ENCODE peak calls at places on chromosomes 7 and 10, in four cellular contexts. D, I, M and O are unnamed samples.

GRCh38 chr7:24407965-24408364 is 124.0 kb downstream of the NPY start:
- DNase-seq in D (no peak), I (no peak), M (no peak), O (no peak)

GRCh38 chr10:32077896-32078295 is 21.7 kb upstream of the KIF5B start:
- DNase-seq in D (peak; percentile 21), M (no peak), I (no peak), O (no peak)

GRCh38 chr7:140639366-140640053 is 1.1 kb downstream of the DENND2A start:
- DNase-seq in D (no peak), I (no peak), M (no peak), O (no peak)

GRCh38 chr7:106284516-106285050 is at the start of gene NAMPT:
- DNase-seq in D (no peak), I (peak; percentile 79), M (no peak), O (peak; percentile 23)

GRCh38 chr10:93261961-93262610 is 188.4 kb downstream of the CYP26A1 start:
- DNase-seq in D (no peak), M (no peak), I (no peak), O (peak; percentile 21)

GRCh38 chr7:23467731-23468720 is 2.3 kb downstream of the IGF2BP3 start:
- DNase-seq in M (no peak), I (peak; percentile 77), D (peak; percentile 56), O (peak; percentile 59)

GRCh38 chr10:119031496-119032059 is 2.1 kb downstream of the NANOS1 start:
- DNase-seq in M (no peak), I (no peak), D (no peak), O (no peak)

GRCh38 chr10:95234951-95235350 is 40.9 kb downstream of the ACSM6 start:
- DNase-seq in M (no peak), I (no peak), D (no peak), O (no peak)

GRCh38 chr7:36117201-36117840 is 35.7 kb upstream of the EEPD1 start:
- DNase-seq in M (no peak), I (no peak), D (no peak), O (no peak)

GRCh38 chr7:44107961-44108767 is 4.0 kb downstream of the AEBP1 start:
- DNase-seq in M (no peak), D (no peak), I (no peak), O (no peak)

GRCh38 chr7:76267107-76267834 is 35.2 kb upstream of the HSPB1 start:
- DNase-seq in M (no peak), I (no peak), D (no peak), O (no peak)

GRCh38 chr10:113326160-113327111 is 226.4 kb upstream of the HABP2 start:
- DNase-seq in I (peak; percentile 48), M (peak; percentile 42), D (peak; percentile 29), O (peak; percentile 42)

GRCh38 chr7:1240917-1241509 is 8.3 kb downstream of the UNCX start:
- DNase-seq in M (no peak), I (no peak), D (no peak), O (no peak)

GRCh38 chr7:118826237-118826636 is 601.7 kb downstream of the ANKRD7 start:
- DNase-seq in D (no peak), M (no peak), I (no peak), O (no peak)

GRCh38 chr10:80205478-80206276 is at the start of gene ANXA11:
- DNase-seq in M (peak; percentile 27), D (peak; percentile 72), I (peak; percentile 91), O (peak; percentile 62)

GRCh38 chr7:40133561-40134427 is 628 bp downstream of the MPLKIP start:
- DNase-seq in D (peak; percentile 8), M (no peak), I (no peak), O (no peak)

GRCh38 chr7:50346548-50347497 is 42.3 kb downstream of the IKZF1 start:
- DNase-seq in D (no peak), I (peak; percentile 37), M (no peak), O (no peak)

GRCh38 chr7:82087099-82087498 is 317.3 kb upstream of the HGF start:
- DNase-seq in M (no peak), I (no peak), D (no peak), O (no peak)

GRCh38 chr7:1425292-1426136 is 33.8 kb downstream of the MICALL2 start:
- DNase-seq in I (peak; percentile 54), M (no peak), D (peak; percentile 39), O (no peak)

GRCh38 chr7:40571796-40572195 is 437.0 kb downstream of the SUGCT start:
- DNase-seq in I (no peak), D (no peak), M (no peak), O (no peak)

GRCh38 chr10:3412646-3413045 is 240.1 kb upstream of the PITRM1 start:
- DNase-seq in D (no peak), I (no peak), M (no peak), O (no peak)

GRCh38 chr7:33764752-33765451 is 140.4 kb upstream of the BMPER start:
- DNase-seq in I (no peak), D (peak; percentile 46), M (no peak), O (peak; percentile 94)

GRCh38 chr7:34275629-34276028 is 370.3 kb downstream of the BMPER start:
- DNase-seq in M (no peak), I (no peak), D (no peak), O (no peak)

GRCh38 chr7:39746162-39746782 is 122.9 kb downstream of the RALA start:
- DNase-seq in I (peak; percentile 77), D (peak; percentile 54), M (no peak), O (peak; percentile 82)

GRCh38 chr10:90462761-90463160 is 395.1 kb downstream of the HTR7 start:
- DNase-seq in M (no peak), I (no peak), D (no peak), O (no peak)

GRCh38 chr7:46515844-46516590 is 594.9 kb upstream of the IGFBP3 start:
- DNase-seq in D (no peak), I (no peak), M (no peak), O (no peak)

GRCh38 chr7:115327326-115327725 is 405.4 kb downstream of the MDFIC start:
- DNase-seq in D (no peak), I (no peak), M (no peak), O (no peak)

GRCh38 chr7:141071260-141071854 is 2.5 kb upstream of the TMEM178B start:
- DNase-seq in I (peak; percentile 68), D (peak; percentile 7), M (no peak), O (no peak)

GRCh38 chr10:60910543-60910942 is 33.4 kb downstream of the RHOBTB1 start:
- DNase-seq in I (no peak), M (no peak), D (no peak), O (peak; percentile 85)

GRCh38 chr7:43953071-43953470 is 26.8 kb downstream of the UBE2D4 start:
- DNase-seq in M (no peak), D (no peak), I (no peak), O (no peak)

GRCh38 chr10:125037145-125037544 is 95.2 kb downstream of the ZRANB1 start:
- DNase-seq in M (no peak), D (peak; percentile 37), I (no peak), O (no peak)

GRCh38 chr7:114922151-114922651 is 307 bp downstream of the MDFIC start:
- DNase-seq in M (no peak), I (no peak), D (no peak), O (peak; percentile 47)

GRCh38 chr7:36381056-36381455 is 8.6 kb upstream of the ANLN start:
- DNase-seq in D (no peak), M (no peak), I (no peak), O (no peak)

GRCh38 chr7:148095066-148095465 is 495.5 kb upstream of the C7orf33 start:
- DNase-seq in M (no peak), I (no peak), D (no peak), O (no peak)

GRCh38 chr10:126080879-126081331 is 184.5 kb downstream of the FANK1 start:
- DNase-seq in D (no peak), I (no peak), M (no peak), O (peak; percentile 83)

GRCh38 chr7:130996841-130997231 is 262.8 kb upstream of the KLF14 start:
- DNase-seq in M (no peak), I (no peak), D (peak; percentile 93), O (peak; percentile 78)

GRCh38 chr10:50432206-50432605 is 180.9 kb upstream of the ASAH2 start:
- DNase-seq in I (no peak), M (no peak), D (no peak), O (peak; percentile 3)

GRCh38 chr7:135979674-135980660 is 2.8 kb upstream of the MTPN start:
- DNase-seq in M (no peak), I (no peak), D (no peak), O (peak; percentile 89)

GRCh38 chr10:63603709-63604445 is 82.7 kb downstream of the REEP3 start:
- DNase-seq in I (no peak), M (no peak), D (no peak), O (peak; percentile 37)

GRCh38 chr10:91726355-91726754 is 71.9 kb upstream of the TNKS2 start:
- DNase-seq in M (no peak), I (no peak), D (no peak), O (no peak)
- H3K9ac ChIP-seq in M (no peak overlapping the region), I (no peak overlapping the region), D (no peak overlapping the region), O (no peak overlapping the region)

GRCh38 chr10:42768581-42769152 is 13.9 kb upstream of the BMS1 start:
- DNase-seq in I (peak; percentile 87), D (no peak), M (no peak), O (no peak)
- TF ChIP-seq MYC in I (peak; percentile 34), D (no peak), M (no peak), O (no peak)

DNA sequence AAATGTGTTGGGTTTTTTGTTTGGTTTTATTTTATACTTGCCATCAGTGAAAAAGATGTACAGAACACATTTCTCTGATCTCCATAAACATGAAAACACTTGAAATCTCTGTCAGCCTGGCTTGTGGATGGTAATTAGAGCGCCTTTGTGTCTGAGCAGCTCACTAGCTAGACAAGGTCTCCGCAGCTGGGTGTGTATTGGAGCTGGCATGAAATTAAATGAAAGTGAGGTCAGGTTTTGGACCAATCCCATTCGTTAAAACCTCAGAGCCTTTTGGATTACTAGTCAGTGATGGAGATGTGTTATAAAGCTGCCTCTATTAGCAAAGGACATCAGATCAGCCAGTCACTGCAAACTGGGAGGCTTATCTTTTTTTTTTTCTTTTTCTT is 2.7 kb downstream of the FRAT1 start:
- DNase-seq in M (no peak), I (no peak), D (no peak), O (no peak)
- H3K9ac ChIP-seq in M (no peak overlapping the region), I (no peak overlapping the region), D (no peak overlapping the region), O (no peak overlapping the region)

GRCh38 chr10:5506751-5507648 is 7.6 kb upstream of the CALML5 start:
- DNase-seq in D (no peak), I (no peak), M (no peak), O (no peak)
- TF ChIP-seq MYC in D (no peak), I (no peak), M (no peak), O (no peak)

GRCh38 chr7:143811-144453 is 48.4 kb upstream of the FAM20C start:
- DNase-seq in D (no peak), I (no peak), M (no peak), O (no peak)
- H3K9ac ChIP-seq in D (no peak overlapping the region), I (no peak overlapping the region), M (no peak overlapping the region), O (no peak overlapping the region)

GRCh38 chr7:156608176-156608478 is 32.4 kb upstream of the RNF32 start:
- DNase-seq in M (no peak), I (no peak), D (no peak), O (peak; percentile 40)
- TF ChIP-seq MYC in M (no peak), I (no peak), D (no peak), O (no peak)

GRCh38 chr10:99913831-99914235 is 95.9 kb downstream of the DNMBP start:
- DNase-seq in I (no peak), M (no peak), D (no peak), O (peak; percentile 44)
- H3K9ac ChIP-seq in I (no peak overlapping the region), M (no peak overlapping the region), D (no peak overlapping the region), O (no peak overlapping the region)